ENCODE peak calls at places on chromosomes 16 and 17, in four cellular contexts. X is BJ, F is neural progenitor cell, J is skeletal muscle cell. U is an unnamed sample.
A peak's percentile ranks its signal among the peaks of the same experiment; 100 is the strongest.

GRCh38 chr17:46818319-46818928 is at the start of gene WNT3:
- DNase-seq in X (no peak), F (peak; percentile 82), J (no peak), U (peak; percentile 97)

GRCh38 chr17:36827056-36827455 is 110.2 kb upstream of the LHX1 start:
- DNase-seq in X (no peak), F (no peak), J (no peak), U (peak; percentile 59)

GRCh38 chr17:81489012-81489968 is 23.3 kb downstream of the ACTG1 start:
- DNase-seq in X (no peak), F (peak; percentile 71), J (no peak), U (peak; percentile 85)

GRCh38 chr17:47315451-47316266 is 8.1 kb upstream of the EFCAB13 start:
- DNase-seq in X (no peak), F (peak; percentile 71), J (peak; percentile 91), U (peak; percentile 50)

GRCh38 chr17:1179635-1180433 is at the start of gene ABR:
- DNase-seq in X (no peak), F (peak; percentile 89), J (no peak), U (peak; percentile 96)

GRCh38 chr17:82493517-82493840 is 26.1 kb upstream of the FOXK2 start:
- DNase-seq in X (no peak), F (no peak), J (no peak), U (peak; percentile 50)

GRCh38 chr16:84925092-84925772 is 86.1 kb downstream of the ZDHHC7 start:
- DNase-seq in X (no peak), F (peak; percentile 56), J (no peak), U (peak; percentile 94)

GRCh38 chr16:67082891-67083290 is 26.9 kb upstream of the PHAF1 start:
- DNase-seq in X (no peak), F (no peak), J (no peak), U (no peak)

GRCh38 chr17:41404024-41404651 is 6.7 kb upstream of the KRT31 start:
- DNase-seq in X (peak; percentile 94), F (no peak), J (peak; percentile 88), U (no peak)

GRCh38 chr17:28097901-28098300 is 55.4 kb downstream of the NLK start:
- DNase-seq in X (no peak), F (no peak), J (no peak), U (no peak)

GRCh38 chr16:56800355-56800754 is 64.7 kb upstream of the SLC12A3 start:
- DNase-seq in X (no peak), F (no peak), J (no peak), U (no peak)

GRCh38 chr17:75733471-75733870 is 12.2 kb downstream of the ITGB4 start:
- DNase-seq in X (no peak), F (no peak), J (no peak), U (peak; percentile 51)

GRCh38 chr17:67785122-67785477 is 40.2 kb upstream of the BPTF start:
- DNase-seq in X (no peak), F (no peak), J (no peak), U (no peak)

GRCh38 chr16:79320956-79321355 is 279.6 kb downstream of the MAF start:
- DNase-seq in X (no peak), F (no peak), J (no peak), U (no peak)

GRCh38 chr16:70568601-70569217 is 45.1 kb downstream of the SF3B3 start:
- DNase-seq in X (no peak), F (no peak), J (no peak), U (no peak)

GRCh38 chr16:51167170-51167710 is 16.2 kb upstream of the SALL1 start:
- DNase-seq in X (no peak), F (no peak), J (no peak), U (no peak)

GRCh38 chr17:70810609-70811008 is 641.3 kb downstream of the KCNJ2 start:
- DNase-seq in X (no peak), F (no peak), J (no peak), U (no peak)

GRCh38 chr16:67212766-67213165 is 13.8 kb downstream of the ELMO3 start:
- DNase-seq in X (no peak), F (no peak), J (no peak), U (no peak)

GRCh38 chr16:57527610-57528360 is 8.6 kb downstream of the CCDC102A start:
- DNase-seq in X (no peak), F (no peak), J (no peak), U (peak; percentile 14)

GRCh38 chr17:81036128-81036891 is 1.4 kb downstream of the BAIAP2 start:
- DNase-seq in X (no peak), F (no peak), J (no peak), U (no peak)

GRCh38 chr16:11136600-11136999 is 119.4 kb downstream of the SOCS1 start:
- DNase-seq in X (no peak), F (no peak), J (no peak), U (no peak)

GRCh38 chr17:34068506-34069035 is 186.5 kb upstream of the CCL2 start:
- DNase-seq in X (no peak), F (no peak), J (no peak), U (no peak)

GRCh38 chr17:81720267-81721071 is 8.4 kb downstream of the SLC25A10 start:
- DNase-seq in X (no peak), F (no peak), J (no peak), U (no peak)

GRCh38 chr17:77439382-77440013 is 298.7 kb downstream of the SEC14L1 start:
- DNase-seq in X (no peak), F (no peak), J (no peak), U (no peak)

GRCh38 chr16:14371778-14372431 is 258.2 kb downstream of the PARN start:
- DNase-seq in X (no peak), F (peak; percentile 74), J (no peak), U (peak; percentile 91)

GRCh38 chr17:79792371-79792871 is 4.5 kb downstream of the CBX8 start:
- DNase-seq in X (no peak), F (no peak), J (no peak), U (peak; percentile 85)
- H3K4me3 ChIP-seq in X (peak overlapping the region; percentile 51), F (no peak overlapping the region), J (no peak overlapping the region), U (no peak overlapping the region)

GRCh38 chr16:3997231-3997841 is 116.8 kb upstream of the CREBBP start:
- DNase-seq in X (no peak), F (peak; percentile 60), J (no peak), U (peak; percentile 65)

GRCh38 chr16:4003166-4003565 is 113.1 kb downstream of the ADCY9 start:
- DNase-seq in X (no peak), F (no peak), J (no peak), U (no peak)

GRCh38 chr16:3999479-3999868 is 116.8 kb downstream of the ADCY9 start:
- DNase-seq in X (peak; percentile 31), F (peak; percentile 55), J (no peak), U (peak; percentile 72)

GRCh38 chr16:3999890-4000325 is 116.3 kb downstream of the ADCY9 start:
- DNase-seq in X (no peak), F (no peak), J (no peak), U (no peak)

DNA sequence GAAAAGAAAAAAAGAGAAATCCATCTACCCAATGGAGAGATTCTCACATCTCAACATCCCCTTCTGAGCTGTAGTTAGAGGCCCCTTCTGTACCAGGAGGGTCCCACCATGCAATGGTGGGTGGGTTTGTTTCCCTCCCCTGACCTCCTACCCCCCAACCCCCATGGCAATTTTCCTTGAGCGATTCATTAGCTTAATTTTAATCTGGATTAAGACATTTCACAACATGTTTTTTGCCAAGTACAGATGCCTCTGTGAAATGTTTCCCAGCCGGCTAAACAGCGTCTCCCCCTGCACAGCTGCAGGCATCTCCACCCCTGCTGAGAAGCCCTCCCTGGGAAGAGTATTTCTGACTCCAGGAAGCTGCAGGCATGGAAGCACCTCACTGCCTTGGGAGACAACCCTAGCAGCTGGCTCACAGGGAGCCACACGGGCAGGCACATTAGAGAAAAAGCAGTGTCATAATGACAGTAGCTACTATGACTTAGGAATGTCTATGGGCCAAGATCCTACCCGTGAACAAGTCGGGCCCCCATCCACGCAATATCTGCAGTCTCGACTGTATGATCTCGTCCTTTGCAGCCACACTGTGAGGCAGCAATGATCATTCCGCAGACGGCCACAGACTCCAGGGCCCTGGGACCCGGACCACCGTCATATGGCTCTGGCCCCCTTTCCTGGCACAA is 117.3 kb downstream of the ADCY9 start:
- DNase-seq in X (peak; percentile 41), F (no peak), J (no peak), U (no peak)
- H3K4me3 ChIP-seq in X (no peak overlapping the region), F (no peak overlapping the region), J (no peak overlapping the region), U (no peak overlapping the region)

GRCh38 chr16:12771341-12771798 is 32.3 kb downstream of the CPPED1 start:
- DNase-seq in X (no peak), F (no peak), J (no peak), U (no peak)

GRCh38 chr16:12764813-12765212 is 38.9 kb downstream of the CPPED1 start:
- DNase-seq in X (no peak), F (no peak), J (no peak), U (no peak)

GRCh38 chr16:12766853-12767252 is 36.8 kb downstream of the CPPED1 start:
- DNase-seq in X (no peak), F (no peak), J (no peak), U (no peak)

GRCh38 chr16:12763517-12763916 is 40.2 kb downstream of the CPPED1 start:
- DNase-seq in X (no peak), F (no peak), J (no peak), U (no peak)

GRCh38 chr16:12767897-12768296 is 35.8 kb downstream of the CPPED1 start:
- DNase-seq in X (no peak), F (no peak), J (no peak), U (no peak)
- H3K4me3 ChIP-seq in X (no peak overlapping the region), F (no peak overlapping the region), J (no peak overlapping the region), U (no peak overlapping the region)

GRCh38 chr17:57905875-57906455 is 49.2 kb downstream of the CUEDC1 start:
- DNase-seq in X (no peak), F (no peak), J (no peak), U (no peak)

GRCh38 chr17:57902117-57902799 is 52.4 kb upstream of the MRPS23 start:
- DNase-seq in X (no peak), F (no peak), J (no peak), U (no peak)

GRCh38 chr17:57900991-57901743 is 51.3 kb upstream of the MRPS23 start:
- DNase-seq in X (no peak), F (no peak), J (no peak), U (no peak)

GRCh38 chr17:57903961-57904360 is 51.3 kb downstream of the CUEDC1 start:
- DNase-seq in X (no peak), F (no peak), J (no peak), U (no peak)

DNA sequence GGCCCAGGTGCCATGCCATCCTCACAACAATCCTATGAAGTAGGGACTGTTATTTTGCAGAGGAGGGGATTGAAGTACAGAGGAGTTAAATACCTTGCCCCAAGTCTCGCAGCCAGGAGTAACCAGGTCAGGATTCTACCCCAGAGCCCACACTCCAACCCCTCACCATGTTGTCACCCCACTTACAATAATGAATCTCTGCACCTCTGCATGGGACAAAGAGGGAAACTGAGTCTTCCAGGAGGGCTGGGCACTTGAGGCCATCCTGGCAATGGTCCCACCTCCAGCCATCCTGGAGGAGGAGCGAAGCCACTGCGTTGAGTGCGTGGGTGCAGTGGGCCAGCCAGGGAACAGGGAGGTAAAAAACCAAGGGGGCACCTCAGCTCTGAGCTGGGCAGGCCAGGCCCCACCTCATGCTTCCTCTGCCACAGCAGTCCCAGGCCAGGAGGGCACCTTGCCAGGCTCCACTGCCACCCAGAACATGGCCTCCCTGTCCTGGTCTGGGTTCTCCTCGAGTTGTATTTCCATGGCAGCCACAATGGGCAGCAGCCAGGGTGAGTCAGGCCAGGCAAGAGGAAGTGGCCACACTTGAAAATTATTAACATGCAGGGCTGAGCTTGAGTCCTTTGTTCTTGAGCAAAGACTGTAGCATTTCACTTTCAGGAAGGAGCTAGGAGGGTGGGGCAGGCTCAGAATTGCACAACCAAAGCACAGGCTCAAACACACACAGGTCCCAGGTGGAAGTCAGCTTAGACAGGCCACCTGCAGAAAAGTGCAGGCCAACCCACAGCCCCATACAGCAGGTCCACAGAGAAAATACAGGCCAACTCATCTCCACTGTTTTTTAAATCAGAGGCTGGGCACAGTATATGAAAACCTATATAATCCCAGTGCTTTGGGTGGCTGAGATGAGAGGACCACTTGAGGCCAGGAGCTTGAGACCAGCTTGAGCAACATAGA is 52.1 kb downstream of the CUEDC1 start:
- DNase-seq in X (peak; percentile 68), F (no peak), J (no peak), U (no peak)
- H3K4me3 ChIP-seq in X (no peak overlapping the region), F (no peak overlapping the region), J (no peak overlapping the region), U (no peak overlapping the region)

U was measured in H7.